ENCODE peak calls at places on chromosome 14, in five cellular contexts. X is adrenal gland, K is astrocyte of the cerebellum, Z is A549, I is right atrium auricular region. M is an unnamed sample.

GRCh38 chr14:34843011-34843554 is 32.1 kb downstream of the BAZ1A start:
- DNase-seq in X (no peak), K (peak; percentile 29), Z (peak; percentile 55), I (no peak), M (peak; percentile 71)

GRCh38 chr14:26204362-26204953 is 393.4 kb downstream of the NOVA1 start:
- DNase-seq in X (no peak), K (no peak), Z (no peak), I (no peak), M (peak; percentile 12)

GRCh38 chr14:78314484-78314883 is 144.3 kb downstream of the NRXN3 start:
- DNase-seq in X (no peak), K (no peak), Z (no peak), I (no peak), M (no peak)

GRCh38 chr14:70642313-70643235 is 858 bp downstream of the TTC9 start:
- DNase-seq in X (no peak), K (no peak), Z (no peak), I (no peak), M (no peak)

GRCh38 chr14:31962920-31963319 is 114.2 kb upstream of the ARHGAP5 start:
- DNase-seq in X (no peak), K (no peak), Z (no peak), I (no peak), M (no peak)

GRCh38 chr14:83485591-83485990 is 1951.9 kb upstream of the SEL1L start:
- DNase-seq in X (no peak), K (no peak), Z (no peak), I (no peak), M (peak; percentile 12)

GRCh38 chr14:34713681-34714319 is 593 bp downstream of the CFL2 start:
- DNase-seq in X (no peak), K (no peak), Z (peak; percentile 51), I (peak; percentile 67), M (peak; percentile 74)

GRCh38 chr14:95149441-95149840 is 7.9 kb downstream of the DICER1 start:
- DNase-seq in X (no peak), K (no peak), Z (no peak), I (no peak), M (no peak)

GRCh38 chr14:60212503-60213371 is 36.3 kb upstream of the PPM1A start:
- DNase-seq in X (no peak), K (no peak), Z (no peak), I (no peak), M (no peak)

GRCh38 chr14:80587096-80587724 is 354.3 kb downstream of the CEP128 start:
- DNase-seq in X (no peak), K (peak; percentile 31), Z (peak; percentile 65), I (no peak), M (peak; percentile 84)

GRCh38 chr14:45793081-45793480 is 540.1 kb upstream of the MIS18BP1 start:
- DNase-seq in X (no peak), K (no peak), Z (no peak), I (no peak), M (no peak)

GRCh38 chr14:33799705-33800269 is 151.1 kb downstream of the EGLN3 start:
- DNase-seq in X (no peak), K (no peak), Z (no peak), I (no peak), M (peak; percentile 26)

GRCh38 chr14:85583311-85583710 is 53.4 kb downstream of the FLRT2 start:
- DNase-seq in X (no peak), K (no peak), Z (no peak), I (no peak), M (no peak)

GRCh38 chr14:52307870-52308269 is 6.2 kb upstream of the PTGER2 start:
- DNase-seq in X (no peak), K (no peak), Z (no peak), I (no peak), M (no peak)

GRCh38 chr14:85580536-85581165 is 50.7 kb downstream of the FLRT2 start:
- DNase-seq in X (no peak), K (no peak), Z (no peak), I (no peak), M (peak; percentile 80)

GRCh38 chr14:80504781-80505180 is 293.5 kb upstream of the DIO2 start:
- DNase-seq in X (no peak), K (no peak), Z (no peak), I (no peak), M (no peak)

GRCh38 chr14:84228702-84229101 is 1301.2 kb upstream of the FLRT2 start:
- DNase-seq in X (no peak), K (no peak), Z (no peak), I (no peak), M (peak; percentile 13)

GRCh38 chr14:75879031-75879430 is 102.8 kb downstream of the TGFB3 start:
- DNase-seq in X (no peak), K (peak; percentile 43), Z (peak; percentile 27), I (no peak), M (peak; percentile 97)

GRCh38 chr14:104892517-104893434 is 27.7 kb downstream of the CEP170B start:
- DNase-seq in X (no peak), K (no peak), Z (no peak), I (no peak), M (peak; percentile 11)

GRCh38 chr14:78278464-78278863 is 108.3 kb downstream of the NRXN3 start:
- DNase-seq in X (no peak), K (no peak), Z (no peak), I (no peak), M (no peak)

GRCh38 chr14:100717371-100717770 is 9.3 kb upstream of the DLK1 start:
- DNase-seq in X (no peak), K (no peak), Z (no peak), I (no peak), M (no peak)

GRCh38 chr14:100653409-100653808 is 66.2 kb upstream of the BEGAIN start:
- DNase-seq in X (no peak), K (no peak), Z (no peak), I (no peak), M (no peak)

GRCh38 chr14:74965770-74966153 is 10.4 kb upstream of the PGF start:
- DNase-seq in X (no peak), K (no peak), Z (no peak), I (no peak), M (no peak)

GRCh38 chr14:52071675-52072074 is 2.8 kb upstream of the NID2 start:
- DNase-seq in X (no peak), K (no peak), Z (no peak), I (no peak), M (peak; percentile 68)

GRCh38 chr14:59631237-59631636 is 54.6 kb upstream of the CCDC175 start:
- DNase-seq in X (no peak), K (no peak), Z (peak; percentile 12), I (no peak), M (peak; percentile 13)

GRCh38 chr14:64709126-64709525 is 4.9 kb downstream of the PLEKHG3 start:
- DNase-seq in X (no peak), K (no peak), Z (no peak), I (no peak), M (no peak)

GRCh38 chr14:95515523-95516517 is 630 bp downstream of the SYNE3 start:
- DNase-seq in X (peak; percentile 84), K (no peak), Z (peak; percentile 37), I (no peak), M (peak; percentile 54)

GRCh38 chr14:77143071-77143470 is 1.5 kb upstream of the ZDHHC22 start:
- DNase-seq in X (no peak), K (no peak), Z (no peak), I (no peak), M (no peak)
- TF ChIP-seq CTCF in X (no peak), K (no peak), Z (no peak), I (no peak), M (no peak)

DNA sequence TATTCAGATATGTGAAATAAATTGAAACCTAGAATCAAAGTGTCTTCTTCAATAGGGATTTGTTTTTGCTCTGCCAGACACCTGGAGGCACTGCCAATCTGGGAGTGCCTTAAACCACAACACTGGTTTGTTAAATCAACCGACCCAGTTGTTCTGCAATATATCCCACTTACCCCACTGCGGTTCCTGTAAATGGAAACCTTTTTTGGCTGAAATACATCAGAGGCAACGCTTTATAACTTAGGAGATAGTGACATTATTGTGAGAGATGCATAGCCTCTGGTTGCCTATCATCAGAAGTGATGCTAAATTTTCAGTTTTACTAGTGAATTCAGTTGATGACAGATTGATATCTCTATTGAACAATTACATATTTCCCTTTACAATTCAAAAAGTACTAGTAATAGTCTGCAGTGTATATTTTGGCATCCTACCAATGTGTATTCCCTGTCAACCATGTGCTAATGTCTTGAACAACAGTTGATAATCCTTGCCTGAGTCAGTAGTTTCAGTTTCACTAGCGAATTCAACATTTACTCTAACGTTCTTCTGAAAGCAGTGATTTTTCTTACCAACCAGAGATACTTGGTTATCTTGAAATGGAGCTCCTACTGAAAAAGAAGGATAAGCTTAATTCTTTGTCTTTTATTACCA is 30.5 kb downstream of the PPP2R5C start:
- DNase-seq in X (no peak), K (peak; percentile 31), Z (no peak), I (no peak), M (peak; percentile 84)
- H3K4me3 ChIP-seq in X (peak overlapping the region; percentile 3), K (no peak overlapping the region), Z (no peak overlapping the region), I (no peak overlapping the region), M (peak overlapping the region; percentile 50)

GRCh38 chr14:39581474-39581873 is 149.2 kb upstream of the FBXO33 start:
- DNase-seq in X (no peak), K (no peak), Z (no peak), I (no peak), M (peak; percentile 19)
- TF ChIP-seq CTCF in X (no peak), K (no peak), Z (peak; percentile 28), I (no peak), M (peak; percentile 31)

DNA sequence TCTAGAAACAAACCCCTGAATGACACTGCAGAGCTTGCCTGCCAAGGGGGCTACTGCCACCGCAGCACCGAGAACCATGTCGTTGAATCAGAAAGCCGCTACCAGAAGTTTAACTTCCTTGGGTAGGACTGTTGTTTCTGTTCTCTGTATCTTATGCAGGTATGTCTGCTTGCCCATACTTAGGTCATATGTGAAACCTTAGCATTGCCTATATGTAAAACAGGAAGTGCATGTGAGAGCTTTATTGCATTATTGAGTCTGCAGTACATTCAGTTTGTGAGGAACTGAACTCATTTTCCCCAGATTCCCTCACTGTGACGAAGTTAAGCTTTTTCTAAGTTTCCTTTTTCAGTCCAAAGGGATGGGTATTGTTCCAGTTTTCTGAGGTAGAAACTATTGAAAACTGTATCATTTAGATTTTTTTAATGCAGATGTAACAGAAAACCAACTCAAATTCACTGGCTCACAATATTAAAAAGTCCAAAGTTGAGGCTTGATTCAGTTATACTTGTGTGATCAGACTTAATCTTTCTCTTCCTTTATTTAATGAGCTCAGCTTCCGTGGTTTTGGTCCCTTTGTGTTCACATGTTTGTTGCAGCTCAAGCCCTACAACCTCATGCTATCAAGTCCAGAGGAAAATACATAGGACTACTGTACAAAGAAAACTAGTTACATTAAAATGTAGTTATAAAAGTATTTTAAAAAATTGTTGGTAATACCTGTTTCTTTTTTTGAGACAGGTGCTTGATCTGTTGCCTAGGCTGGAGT is 6.9 kb downstream of the FBXO34 start:
- DNase-seq in X (no peak), K (no peak), Z (no peak), I (no peak), M (no peak)
- H3K4me3 ChIP-seq in X (no peak overlapping the region), K (no peak overlapping the region), Z (no peak overlapping the region), I (no peak overlapping the region), M (no peak overlapping the region)

M was measured in choroid plexus epithelial cell.